ENCODE peak calls at places on chromosomes 4 and X, in eight cellular contexts. One of them, this sample, is unnamed.

GRCh38 chrX:40108959-40109287 is 11.2 kb upstream of the BCOR start:
- DNase-seq in fibroblast of the aortic adventitia: peak; percentile 79
- DNase-seq in gastrocnemius medialis: peak; percentile 82
- DNase-seq in fibroblast of lung: peak; percentile 78
- DNase-seq in GM06990: peak; percentile 59
- DNase-seq in SK-N-SH: peak; percentile 82
- DNase-seq in GM12864: no peak
- DNase-seq in choroid plexus epithelial cell: peak; percentile 83
- DNase-seq in this sample: peak; percentile 75

GRCh38 chr4:25776795-25777194 is 86.0 kb downstream of the SEL1L3 start:
- DNase-seq in SK-N-SH: no peak
- DNase-seq in GM06990: no peak
- DNase-seq in GM12864: no peak
- DNase-seq in choroid plexus epithelial cell: no peak
- DNase-seq in fibroblast of the aortic adventitia: no peak
- DNase-seq in fibroblast of lung: no peak
- DNase-seq in gastrocnemius medialis: no peak
- DNase-seq in this sample: no peak

GRCh38 chr4:41012308-41012707 is 202.0 kb downstream of the APBB2 start:
- DNase-seq in GM06990: no peak
- DNase-seq in GM12864: no peak
- DNase-seq in fibroblast of lung: no peak
- DNase-seq in SK-N-SH: no peak
- DNase-seq in fibroblast of the aortic adventitia: peak; percentile 56
- DNase-seq in choroid plexus epithelial cell: peak; percentile 75
- DNase-seq in gastrocnemius medialis: no peak
- DNase-seq in this sample: peak; percentile 23

GRCh38 chr4:92387459-92388069 is 83.8 kb downstream of the GRID2 start:
- DNase-seq in gastrocnemius medialis: no peak
- DNase-seq in fibroblast of lung: peak; percentile 74
- DNase-seq in fibroblast of the aortic adventitia: peak; percentile 66
- DNase-seq in GM12864: no peak
- DNase-seq in GM06990: no peak
- DNase-seq in choroid plexus epithelial cell: peak; percentile 70
- DNase-seq in SK-N-SH: peak; percentile 17
- DNase-seq in this sample: peak; percentile 33

GRCh38 chrX:45011131-45011530 is 138.1 kb downstream of the KDM6A start:
- DNase-seq in fibroblast of the aortic adventitia: no peak
- DNase-seq in SK-N-SH: no peak
- DNase-seq in choroid plexus epithelial cell: peak; percentile 58
- DNase-seq in GM06990: no peak
- DNase-seq in fibroblast of lung: no peak
- DNase-seq in gastrocnemius medialis: no peak
- DNase-seq in GM12864: no peak
- DNase-seq in this sample: peak; percentile 30

GRCh38 chrX:138711399-138712347 is at the start of gene FGF13:
- DNase-seq in choroid plexus epithelial cell: no peak
- DNase-seq in fibroblast of lung: peak; percentile 1
- DNase-seq in fibroblast of the aortic adventitia: no peak
- DNase-seq in SK-N-SH: peak; percentile 35
- DNase-seq in GM12864: no peak
- DNase-seq in gastrocnemius medialis: no peak
- DNase-seq in GM06990: no peak
- DNase-seq in this sample: peak; percentile 6

GRCh38 chr4:78545275-78546246 is 6.0 kb upstream of the ANXA3 start:
- DNase-seq in fibroblast of the aortic adventitia: peak; percentile 77
- DNase-seq in GM06990: no peak
- DNase-seq in gastrocnemius medialis: no peak
- DNase-seq in GM12864: no peak
- DNase-seq in fibroblast of lung: peak; percentile 57
- DNase-seq in choroid plexus epithelial cell: no peak
- DNase-seq in SK-N-SH: no peak
- DNase-seq in this sample: no peak

GRCh38 chr4:172826346-172826745 is 342.3 kb upstream of the GALNT7 start:
- DNase-seq in SK-N-SH: no peak
- DNase-seq in GM12864: no peak
- DNase-seq in gastrocnemius medialis: no peak
- DNase-seq in choroid plexus epithelial cell: no peak
- DNase-seq in fibroblast of the aortic adventitia: peak; percentile 3
- DNase-seq in GM06990: no peak
- DNase-seq in fibroblast of lung: no peak
- DNase-seq in this sample: peak; percentile 31

GRCh38 chr4:74659576-74660411 is 134.5 kb downstream of the BTC start:
- DNase-seq in fibroblast of the aortic adventitia: peak; percentile 99
- DNase-seq in GM06990: no peak
- DNase-seq in GM12864: no peak
- DNase-seq in choroid plexus epithelial cell: peak; percentile 99
- DNase-seq in fibroblast of lung: peak; percentile 100
- DNase-seq in gastrocnemius medialis: no peak
- DNase-seq in SK-N-SH: no peak
- DNase-seq in this sample: peak; percentile 97

GRCh38 chr4:16360694-16361262 is 134.5 kb upstream of the TAPT1 start:
- DNase-seq in fibroblast of the aortic adventitia: no peak
- DNase-seq in gastrocnemius medialis: no peak
- DNase-seq in choroid plexus epithelial cell: no peak
- DNase-seq in GM12864: no peak
- DNase-seq in SK-N-SH: no peak
- DNase-seq in GM06990: no peak
- DNase-seq in fibroblast of lung: no peak
- DNase-seq in this sample: no peak

GRCh38 chr4:152310223-152310622 is 225.7 kb downstream of the FBXW7 start:
- DNase-seq in choroid plexus epithelial cell: peak; percentile 73
- DNase-seq in GM12864: no peak
- DNase-seq in GM06990: no peak
- DNase-seq in SK-N-SH: no peak
- DNase-seq in fibroblast of the aortic adventitia: no peak
- DNase-seq in gastrocnemius medialis: no peak
- DNase-seq in fibroblast of lung: peak; percentile 19
- DNase-seq in this sample: peak; percentile 35

GRCh38 chr4:156113138-156113537 is 159.5 kb upstream of the CTSO start:
- DNase-seq in fibroblast of the aortic adventitia: no peak
- DNase-seq in fibroblast of lung: no peak
- DNase-seq in SK-N-SH: no peak
- DNase-seq in choroid plexus epithelial cell: no peak
- DNase-seq in gastrocnemius medialis: no peak
- DNase-seq in GM06990: peak; percentile 25
- DNase-seq in GM12864: no peak
- DNase-seq in this sample: no peak

GRCh38 chr4:1409806-1410425 is 3.7 kb upstream of the NKX1-1 start:
- DNase-seq in fibroblast of lung: no peak
- DNase-seq in SK-N-SH: peak; percentile 53
- DNase-seq in choroid plexus epithelial cell: no peak
- DNase-seq in GM06990: no peak
- DNase-seq in gastrocnemius medialis: no peak
- DNase-seq in fibroblast of the aortic adventitia: no peak
- DNase-seq in GM12864: no peak
- DNase-seq in this sample: no peak

GRCh38 chr4:10534820-10535219 is 77.6 kb upstream of the ZNF518B start:
- DNase-seq in GM06990: peak; percentile 13
- DNase-seq in fibroblast of lung: no peak
- DNase-seq in GM12864: no peak
- DNase-seq in choroid plexus epithelial cell: no peak
- DNase-seq in SK-N-SH: no peak
- DNase-seq in fibroblast of the aortic adventitia: no peak
- DNase-seq in gastrocnemius medialis: no peak
- DNase-seq in this sample: no peak

GRCh38 chrX:10254746-10255145 is 98.0 kb downstream of the CLCN4 start:
- DNase-seq in GM06990: no peak
- DNase-seq in choroid plexus epithelial cell: peak; percentile 18
- DNase-seq in SK-N-SH: peak; percentile 8
- DNase-seq in gastrocnemius medialis: no peak
- DNase-seq in GM12864: no peak
- DNase-seq in fibroblast of the aortic adventitia: peak; percentile 8
- DNase-seq in fibroblast of lung: no peak
- DNase-seq in this sample: no peak
- TF ChIP-seq CTCF in GM06990: no peak
- TF ChIP-seq CTCF in choroid plexus epithelial cell: peak; percentile 8
- TF ChIP-seq CTCF in SK-N-SH: peak; percentile 30
- TF ChIP-seq CTCF in gastrocnemius medialis: no peak
- TF ChIP-seq CTCF in GM12864: no peak
- TF ChIP-seq CTCF in fibroblast of the aortic adventitia: no peak
- TF ChIP-seq CTCF in fibroblast of lung: no peak
- TF ChIP-seq CTCF in this sample: no peak

GRCh38 chr4:168877779-168878491 is 132.1 kb downstream of the CBR4 start:
- DNase-seq in choroid plexus epithelial cell: no peak
- DNase-seq in GM12864: no peak
- DNase-seq in fibroblast of lung: peak; percentile 39
- DNase-seq in SK-N-SH: peak; percentile 63
- DNase-seq in GM06990: peak; percentile 25
- DNase-seq in gastrocnemius medialis: peak; percentile 34
- DNase-seq in fibroblast of the aortic adventitia: no peak
- DNase-seq in this sample: peak; percentile 23
- H3K4me3 ChIP-seq in choroid plexus epithelial cell: peak overlapping the region; percentile 54
- H3K4me3 ChIP-seq in GM12864: peak overlapping the region; percentile 48
- H3K4me3 ChIP-seq in fibroblast of lung: peak overlapping the region; percentile 14
- H3K4me3 ChIP-seq in SK-N-SH: no peak overlapping the region
- H3K4me3 ChIP-seq in GM06990: no peak overlapping the region
- H3K4me3 ChIP-seq in gastrocnemius medialis: peak overlapping the region; percentile 48
- H3K4me3 ChIP-seq in fibroblast of the aortic adventitia: peak overlapping the region; percentile 38
- H3K4me3 ChIP-seq in this sample: peak overlapping the region; percentile 6

GRCh38 chr4:23763559-23763958 is 126.3 kb downstream of the PPARGC1A start:
- DNase-seq in gastrocnemius medialis: no peak
- DNase-seq in fibroblast of the aortic adventitia: no peak
- DNase-seq in choroid plexus epithelial cell: no peak
- DNase-seq in fibroblast of lung: no peak
- DNase-seq in SK-N-SH: no peak
- DNase-seq in GM12864: no peak
- DNase-seq in GM06990: no peak
- DNase-seq in this sample: no peak

GRCh38 chr4:23768541-23768940 is 121.3 kb downstream of the PPARGC1A start:
- DNase-seq in GM12864: no peak
- DNase-seq in fibroblast of the aortic adventitia: no peak
- DNase-seq in fibroblast of lung: no peak
- DNase-seq in choroid plexus epithelial cell: no peak
- DNase-seq in GM06990: no peak
- DNase-seq in SK-N-SH: no peak
- DNase-seq in gastrocnemius medialis: no peak
- DNase-seq in this sample: no peak

GRCh38 chr4:23770011-23770410 is 119.8 kb downstream of the PPARGC1A start:
- DNase-seq in GM12864: no peak
- DNase-seq in GM06990: no peak
- DNase-seq in choroid plexus epithelial cell: peak; percentile 2
- DNase-seq in fibroblast of lung: peak; percentile 4
- DNase-seq in fibroblast of the aortic adventitia: no peak
- DNase-seq in gastrocnemius medialis: no peak
- DNase-seq in SK-N-SH: no peak
- DNase-seq in this sample: peak; percentile 14

GRCh38 chr4:23762551-23762950 is 127.3 kb downstream of the PPARGC1A start:
- DNase-seq in gastrocnemius medialis: no peak
- DNase-seq in GM06990: no peak
- DNase-seq in SK-N-SH: no peak
- DNase-seq in GM12864: no peak
- DNase-seq in fibroblast of the aortic adventitia: no peak
- DNase-seq in fibroblast of lung: no peak
- DNase-seq in choroid plexus epithelial cell: no peak
- DNase-seq in this sample: no peak

DNA sequence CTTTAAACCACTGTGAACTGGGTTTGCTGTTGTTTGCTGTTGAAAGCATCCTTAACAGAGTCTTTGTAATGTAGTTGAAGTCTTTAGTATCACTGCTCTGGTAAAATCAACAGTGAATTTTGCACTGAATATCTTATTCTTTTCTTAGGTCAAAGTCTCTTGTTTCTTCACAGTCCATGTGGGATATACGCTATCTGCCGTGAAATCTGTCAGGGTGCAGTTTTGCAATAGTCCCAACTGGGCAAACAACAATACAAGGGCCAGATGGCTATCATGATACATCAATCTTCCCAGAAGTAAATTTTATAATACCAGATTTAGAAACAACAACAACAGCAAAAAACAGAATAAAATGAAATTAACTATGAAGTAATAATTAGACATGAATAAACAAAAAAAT is 123.5 kb downstream of the PPARGC1A start:
- DNase-seq in choroid plexus epithelial cell: no peak
- DNase-seq in GM06990: no peak
- DNase-seq in fibroblast of the aortic adventitia: no peak
- DNase-seq in SK-N-SH: no peak
- DNase-seq in GM12864: no peak
- DNase-seq in gastrocnemius medialis: no peak
- DNase-seq in fibroblast of lung: peak; percentile 22
- DNase-seq in this sample: no peak
- TF ChIP-seq CTCF in choroid plexus epithelial cell: no peak
- TF ChIP-seq CTCF in GM06990: no peak
- TF ChIP-seq CTCF in fibroblast of the aortic adventitia: no peak
- TF ChIP-seq CTCF in SK-N-SH: no peak
- TF ChIP-seq CTCF in GM12864: no peak
- TF ChIP-seq CTCF in gastrocnemius medialis: no peak
- TF ChIP-seq CTCF in fibroblast of lung: no peak
- TF ChIP-seq CTCF in this sample: no peak

GRCh38 chrX:107632291-107632690 is 4.0 kb downstream of the PRPS1 start:
- DNase-seq in gastrocnemius medialis: no peak
- DNase-seq in SK-N-SH: no peak
- DNase-seq in choroid plexus epithelial cell: no peak
- DNase-seq in GM12864: no peak
- DNase-seq in fibroblast of lung: no peak
- DNase-seq in GM06990: no peak
- DNase-seq in fibroblast of the aortic adventitia: peak; percentile 27
- DNase-seq in this sample: no peak

GRCh38 chrX:107628662-107629532 is 587 bp downstream of the PRPS1 start:
- DNase-seq in fibroblast of the aortic adventitia: no peak
- DNase-seq in GM12864: peak; percentile 19
- DNase-seq in SK-N-SH: peak; percentile 36
- DNase-seq in choroid plexus epithelial cell: peak; percentile 23
- DNase-seq in GM06990: peak; percentile 62
- DNase-seq in gastrocnemius medialis: peak; percentile 40
- DNase-seq in fibroblast of lung: peak; percentile 14
- DNase-seq in this sample: no peak

GRCh38 chrX:107627792-107628661 is at the start of gene PRPS1:
- DNase-seq in SK-N-SH: peak; percentile 84
- DNase-seq in GM12864: peak; percentile 81
- DNase-seq in GM06990: peak; percentile 86
- DNase-seq in fibroblast of lung: peak; percentile 93
- DNase-seq in fibroblast of the aortic adventitia: peak; percentile 92
- DNase-seq in choroid plexus epithelial cell: peak; percentile 94
- DNase-seq in gastrocnemius medialis: peak; percentile 87
- DNase-seq in this sample: peak; percentile 92

GRCh38 chrX:107629533-107629909 is 1.2 kb downstream of the PRPS1 start:
- DNase-seq in GM06990: no peak
- DNase-seq in gastrocnemius medialis: no peak
- DNase-seq in choroid plexus epithelial cell: peak; percentile 53
- DNase-seq in SK-N-SH: peak; percentile 25
- DNase-seq in GM12864: no peak
- DNase-seq in fibroblast of the aortic adventitia: peak; percentile 41
- DNase-seq in fibroblast of lung: peak; percentile 38
- DNase-seq in this sample: peak; percentile 48

DNA sequence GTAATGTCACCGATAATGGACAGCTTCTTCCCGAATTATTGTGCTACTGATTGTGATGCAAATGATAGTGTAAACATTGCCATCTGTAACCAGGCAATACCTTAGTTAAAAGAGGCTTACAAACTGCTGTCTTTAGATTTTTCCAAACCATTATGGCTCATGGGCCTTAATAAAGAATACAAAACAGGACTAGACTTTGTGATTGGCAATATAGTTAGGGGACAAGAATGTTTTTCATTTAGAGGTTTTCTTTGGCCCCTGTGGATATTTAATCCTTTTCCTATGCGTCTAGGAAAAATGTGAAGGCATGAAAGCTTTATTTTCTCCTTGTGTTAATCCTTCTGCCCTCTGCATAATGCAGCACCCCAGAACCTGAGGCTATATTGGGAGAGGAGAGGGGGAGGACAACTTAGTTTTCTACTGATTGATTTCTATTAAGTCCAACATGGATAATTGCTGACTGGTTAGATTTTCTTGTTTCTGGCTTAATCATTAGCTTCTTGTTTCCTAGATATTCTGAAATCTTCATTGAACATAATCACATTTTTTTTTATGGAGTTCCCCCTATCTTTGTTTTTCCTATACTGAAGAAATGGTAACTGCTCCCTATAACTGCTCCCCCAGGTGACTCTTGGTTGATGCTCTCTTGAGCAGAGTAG is 1.9 kb downstream of the PRPS1 start:
- DNase-seq in gastrocnemius medialis: no peak
- DNase-seq in choroid plexus epithelial cell: no peak
- DNase-seq in GM06990: no peak
- DNase-seq in fibroblast of lung: no peak
- DNase-seq in GM12864: no peak
- DNase-seq in SK-N-SH: no peak
- DNase-seq in fibroblast of the aortic adventitia: no peak
- DNase-seq in this sample: no peak
- H3K4me3 ChIP-seq in gastrocnemius medialis: no peak overlapping the region
- H3K4me3 ChIP-seq in choroid plexus epithelial cell: no peak overlapping the region
- H3K4me3 ChIP-seq in GM06990: peak overlapping the region; percentile 74
- H3K4me3 ChIP-seq in fibroblast of lung: peak overlapping the region; percentile 24
- H3K4me3 ChIP-seq in GM12864: peak overlapping the region; percentile 19
- H3K4me3 ChIP-seq in SK-N-SH: peak overlapping the region; percentile 67
- H3K4me3 ChIP-seq in fibroblast of the aortic adventitia: peak overlapping the region; percentile 77
- H3K4me3 ChIP-seq in this sample: peak overlapping the region; percentile 79